ENCODE peak calls at places on chromosomes 12 and 14, in eight cellular contexts. One of them, this sample, is unnamed.

GRCh38 chr12:120098756-120099470 is 17.6 kb downstream of the RAB35 start:
- DNase-seq in aorta: no peak
- DNase-seq in Panc1: no peak
- DNase-seq in CD8-positive, alpha-beta T cell: no peak
- DNase-seq in SK-N-SH: no peak
- DNase-seq in iPS DF 6.9: no peak
- DNase-seq in PC-9: no peak
- DNase-seq in upper lobe of left lung: no peak
- DNase-seq in this sample: no peak

GRCh38 chr12:25970916-25971674 is 12.6 kb downstream of the RASSF8 start:
- DNase-seq in aorta: no peak
- DNase-seq in Panc1: no peak
- DNase-seq in CD8-positive, alpha-beta T cell: no peak
- DNase-seq in SK-N-SH: no peak
- DNase-seq in iPS DF 6.9: no peak
- DNase-seq in PC-9: no peak
- DNase-seq in upper lobe of left lung: no peak
- DNase-seq in this sample: no peak

GRCh38 chr14:25049559-25050493 is at the start of gene STXBP6:
- DNase-seq in aorta: peak; percentile 84
- DNase-seq in Panc1: no peak
- DNase-seq in CD8-positive, alpha-beta T cell: no peak
- DNase-seq in SK-N-SH: peak; percentile 37
- DNase-seq in iPS DF 6.9: no peak
- DNase-seq in PC-9: peak; percentile 66
- DNase-seq in upper lobe of left lung: peak; percentile 54
- DNase-seq in this sample: no peak

GRCh38 chr12:116508145-116509121 is 50.7 kb upstream of the MAP1LC3B2 start:
- DNase-seq in aorta: peak; percentile 83
- DNase-seq in Panc1: no peak
- DNase-seq in CD8-positive, alpha-beta T cell: no peak
- DNase-seq in SK-N-SH: peak; percentile 66
- DNase-seq in iPS DF 6.9: no peak
- DNase-seq in PC-9: no peak
- DNase-seq in upper lobe of left lung: peak; percentile 26
- DNase-seq in this sample: no peak

GRCh38 chr12:50242751-50243191 is 40.5 kb downstream of the LIMA1 start:
- DNase-seq in aorta: no peak
- DNase-seq in Panc1: no peak
- DNase-seq in CD8-positive, alpha-beta T cell: no peak
- DNase-seq in SK-N-SH: no peak
- DNase-seq in iPS DF 6.9: no peak
- DNase-seq in PC-9: no peak
- DNase-seq in upper lobe of left lung: no peak
- DNase-seq in this sample: no peak

GRCh38 chr14:65639216-65639615 is 226.7 kb downstream of the FUT8 start:
- DNase-seq in aorta: no peak
- DNase-seq in Panc1: no peak
- DNase-seq in CD8-positive, alpha-beta T cell: no peak
- DNase-seq in SK-N-SH: no peak
- DNase-seq in iPS DF 6.9: no peak
- DNase-seq in PC-9: no peak
- DNase-seq in upper lobe of left lung: no peak
- DNase-seq in this sample: no peak

GRCh38 chr12:23559268-23559753 is 390.2 kb downstream of the SOX5 start:
- DNase-seq in aorta: no peak
- DNase-seq in Panc1: no peak
- DNase-seq in CD8-positive, alpha-beta T cell: no peak
- DNase-seq in SK-N-SH: no peak
- DNase-seq in iPS DF 6.9: no peak
- DNase-seq in PC-9: no peak
- DNase-seq in upper lobe of left lung: no peak
- DNase-seq in this sample: no peak

GRCh38 chr12:105672576-105672975 is 342.1 kb downstream of the C12orf75 start:
- DNase-seq in aorta: peak; percentile 80
- DNase-seq in Panc1: no peak
- DNase-seq in CD8-positive, alpha-beta T cell: no peak
- DNase-seq in SK-N-SH: peak; percentile 43
- DNase-seq in iPS DF 6.9: no peak
- DNase-seq in PC-9: no peak
- DNase-seq in upper lobe of left lung: peak; percentile 48
- DNase-seq in this sample: peak; percentile 83

GRCh38 chr12:102522768-102523167 is 42.4 kb upstream of the IGF1 start:
- DNase-seq in aorta: no peak
- DNase-seq in Panc1: no peak
- DNase-seq in CD8-positive, alpha-beta T cell: no peak
- DNase-seq in SK-N-SH: no peak
- DNase-seq in iPS DF 6.9: no peak
- DNase-seq in PC-9: no peak
- DNase-seq in upper lobe of left lung: no peak
- DNase-seq in this sample: no peak

GRCh38 chr12:102528111-102528510 is 47.7 kb upstream of the IGF1 start:
- DNase-seq in aorta: no peak
- DNase-seq in Panc1: no peak
- DNase-seq in CD8-positive, alpha-beta T cell: no peak
- DNase-seq in SK-N-SH: no peak
- DNase-seq in iPS DF 6.9: no peak
- DNase-seq in PC-9: no peak
- DNase-seq in upper lobe of left lung: no peak
- DNase-seq in this sample: no peak

GRCh38 chr12:102521662-102522277 is 41.4 kb upstream of the IGF1 start:
- DNase-seq in aorta: no peak
- DNase-seq in Panc1: no peak
- DNase-seq in CD8-positive, alpha-beta T cell: no peak
- DNase-seq in SK-N-SH: no peak
- DNase-seq in iPS DF 6.9: no peak
- DNase-seq in PC-9: no peak
- DNase-seq in upper lobe of left lung: no peak
- DNase-seq in this sample: no peak

GRCh38 chr12:102527256-102527720 is 46.9 kb upstream of the IGF1 start:
- DNase-seq in aorta: no peak
- DNase-seq in Panc1: no peak
- DNase-seq in CD8-positive, alpha-beta T cell: no peak
- DNase-seq in SK-N-SH: no peak
- DNase-seq in iPS DF 6.9: no peak
- DNase-seq in PC-9: no peak
- DNase-seq in upper lobe of left lung: no peak
- DNase-seq in this sample: no peak

GRCh38 chr12:102526701-102527100 is 46.3 kb upstream of the IGF1 start:
- DNase-seq in aorta: no peak
- DNase-seq in Panc1: no peak
- DNase-seq in CD8-positive, alpha-beta T cell: no peak
- DNase-seq in SK-N-SH: no peak
- DNase-seq in iPS DF 6.9: no peak
- DNase-seq in PC-9: no peak
- DNase-seq in upper lobe of left lung: no peak
- DNase-seq in this sample: no peak
- H3K27ac ChIP-seq in aorta: no peak overlapping the region
- H3K27ac ChIP-seq in Panc1: no peak overlapping the region
- H3K27ac ChIP-seq in CD8-positive, alpha-beta T cell: no peak overlapping the region
- H3K27ac ChIP-seq in SK-N-SH: no peak overlapping the region
- H3K27ac ChIP-seq in iPS DF 6.9: no peak overlapping the region
- H3K27ac ChIP-seq in PC-9: no peak overlapping the region
- H3K27ac ChIP-seq in upper lobe of left lung: no peak overlapping the region
- H3K27ac ChIP-seq in this sample: no peak overlapping the region

DNA sequence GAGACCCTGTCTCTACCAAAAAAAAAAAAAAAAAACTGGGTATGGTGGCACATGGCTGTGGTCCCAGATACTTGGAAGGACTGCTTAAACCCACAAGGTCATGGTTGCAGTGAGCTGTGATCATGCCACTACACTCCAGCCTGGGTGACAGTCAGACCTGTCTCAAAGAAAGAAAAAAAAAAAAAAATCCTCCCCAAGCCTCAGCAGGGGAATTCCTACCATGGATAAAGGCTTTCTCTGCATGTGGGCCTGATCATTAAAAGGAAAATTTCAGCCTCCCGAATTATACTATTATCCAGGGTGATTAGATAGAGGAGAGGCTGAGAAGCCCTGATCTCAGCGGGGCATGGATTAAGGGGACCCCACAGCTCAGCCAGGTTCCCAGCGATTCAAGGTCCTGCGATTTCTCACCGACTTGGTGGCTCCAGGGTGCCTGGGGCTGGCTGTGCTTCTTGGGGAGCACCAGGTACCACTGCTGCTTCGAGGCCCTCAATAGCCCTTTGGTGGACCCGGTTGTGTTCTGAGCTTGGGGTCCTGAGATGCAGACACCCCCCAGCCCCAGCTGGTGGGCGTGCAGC is 5.6 kb downstream of the SH2B3 start:
- DNase-seq in aorta: no peak
- DNase-seq in Panc1: no peak
- DNase-seq in CD8-positive, alpha-beta T cell: no peak
- DNase-seq in SK-N-SH: no peak
- DNase-seq in iPS DF 6.9: no peak
- DNase-seq in PC-9: no peak
- DNase-seq in upper lobe of left lung: no peak
- DNase-seq in this sample: no peak
- H3K4me1 ChIP-seq in aorta: no peaks in the 10 kb centered on the region
- H3K4me1 ChIP-seq in Panc1: peaks cover 73% of the 10 kb centered on the region
- H3K4me1 ChIP-seq in CD8-positive, alpha-beta T cell: peaks cover 73% of the 10 kb centered on the region
- H3K4me1 ChIP-seq in SK-N-SH: peaks cover 71% of the 10 kb centered on the region
- H3K4me1 ChIP-seq in iPS DF 6.9: peaks cover 24% of the 10 kb centered on the region
- H3K4me1 ChIP-seq in PC-9: peaks cover 48% of the 10 kb centered on the region
- H3K4me1 ChIP-seq in upper lobe of left lung: peaks cover 77% of the 10 kb centered on the region
- H3K4me1 ChIP-seq in this sample: peaks cover 73% of the 10 kb centered on the region

GRCh38 chr12:122836027-122836921 is 1.0 kb downstream of the HIP1R start:
- DNase-seq in aorta: peak; percentile 70
- DNase-seq in Panc1: no peak
- DNase-seq in CD8-positive, alpha-beta T cell: peak; percentile 78
- DNase-seq in SK-N-SH: peak; percentile 41
- DNase-seq in iPS DF 6.9: no peak
- DNase-seq in PC-9: peak; percentile 51
- DNase-seq in upper lobe of left lung: peak; percentile 59
- DNase-seq in this sample: peak; percentile 71

GRCh38 chr12:122837306-122838265 is 2.3 kb downstream of the HIP1R start:
- DNase-seq in aorta: peak; percentile 57
- DNase-seq in Panc1: no peak
- DNase-seq in CD8-positive, alpha-beta T cell: no peak
- DNase-seq in SK-N-SH: no peak
- DNase-seq in iPS DF 6.9: no peak
- DNase-seq in PC-9: no peak
- DNase-seq in upper lobe of left lung: peak; percentile 47
- DNase-seq in this sample: no peak

GRCh38 chr12:122840580-122841513 is 5.6 kb downstream of the HIP1R start:
- DNase-seq in aorta: peak; percentile 66
- DNase-seq in Panc1: no peak
- DNase-seq in CD8-positive, alpha-beta T cell: no peak
- DNase-seq in SK-N-SH: peak; percentile 46
- DNase-seq in iPS DF 6.9: no peak
- DNase-seq in PC-9: no peak
- DNase-seq in upper lobe of left lung: no peak
- DNase-seq in this sample: no peak

GRCh38 chr12:122839907-122840554 is 4.8 kb downstream of the HIP1R start:
- DNase-seq in aorta: peak; percentile 68
- DNase-seq in Panc1: no peak
- DNase-seq in CD8-positive, alpha-beta T cell: no peak
- DNase-seq in SK-N-SH: no peak
- DNase-seq in iPS DF 6.9: no peak
- DNase-seq in PC-9: no peak
- DNase-seq in upper lobe of left lung: no peak
- DNase-seq in this sample: no peak

DNA sequence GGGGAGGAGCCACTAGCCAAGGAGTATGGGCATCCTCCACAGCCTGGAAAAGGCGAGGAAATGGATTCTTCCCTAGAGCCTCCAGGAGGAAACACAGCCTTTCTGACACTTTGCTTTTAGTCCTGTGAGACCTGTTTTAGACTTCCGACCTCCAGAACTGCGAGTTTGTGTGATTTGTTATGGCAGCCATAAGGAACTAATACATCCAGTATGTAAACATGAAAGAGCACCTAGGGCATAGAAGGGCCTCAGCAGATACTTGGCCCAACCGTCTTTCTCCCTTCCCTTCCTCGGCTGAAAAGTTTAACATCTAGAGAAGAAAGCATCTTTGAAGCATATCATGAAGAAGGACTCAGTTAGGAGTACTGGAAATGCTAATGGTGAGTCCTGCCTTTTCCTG is 3.6 kb downstream of the HIP1R start:
- DNase-seq in aorta: no peak
- DNase-seq in Panc1: no peak
- DNase-seq in CD8-positive, alpha-beta T cell: no peak
- DNase-seq in SK-N-SH: no peak
- DNase-seq in iPS DF 6.9: no peak
- DNase-seq in PC-9: no peak
- DNase-seq in upper lobe of left lung: no peak
- DNase-seq in this sample: no peak
- H3K27ac ChIP-seq in aorta: no peak overlapping the region
- H3K27ac ChIP-seq in Panc1: no peak overlapping the region
- H3K27ac ChIP-seq in CD8-positive, alpha-beta T cell: no peak overlapping the region
- H3K27ac ChIP-seq in SK-N-SH: no peak overlapping the region
- H3K27ac ChIP-seq in iPS DF 6.9: no peak overlapping the region
- H3K27ac ChIP-seq in PC-9: no peak overlapping the region
- H3K27ac ChIP-seq in upper lobe of left lung: peak overlapping the region; percentile 55
- H3K27ac ChIP-seq in this sample: peak overlapping the region; percentile 95

GRCh38 chr12:46385439-46385838 is 12.9 kb upstream of the SLC38A2 start:
- DNase-seq in aorta: no peak
- DNase-seq in Panc1: no peak
- DNase-seq in CD8-positive, alpha-beta T cell: no peak
- DNase-seq in SK-N-SH: no peak
- DNase-seq in iPS DF 6.9: no peak
- DNase-seq in PC-9: no peak
- DNase-seq in upper lobe of left lung: no peak
- DNase-seq in this sample: no peak

GRCh38 chr12:46383654-46384450 is 11.3 kb upstream of the SLC38A2 start:
- DNase-seq in aorta: peak; percentile 97
- DNase-seq in Panc1: no peak
- DNase-seq in CD8-positive, alpha-beta T cell: peak; percentile 88
- DNase-seq in SK-N-SH: no peak
- DNase-seq in iPS DF 6.9: no peak
- DNase-seq in PC-9: peak; percentile 81
- DNase-seq in upper lobe of left lung: peak; percentile 94
- DNase-seq in this sample: peak; percentile 97

GRCh38 chr12:46382974-46383653 is 10.5 kb upstream of the SLC38A2 start:
- DNase-seq in aorta: peak; percentile 99
- DNase-seq in Panc1: no peak
- DNase-seq in CD8-positive, alpha-beta T cell: peak; percentile 93
- DNase-seq in SK-N-SH: peak; percentile 93
- DNase-seq in iPS DF 6.9: no peak
- DNase-seq in PC-9: peak; percentile 98
- DNase-seq in upper lobe of left lung: peak; percentile 98
- DNase-seq in this sample: peak; percentile 99

GRCh38 chr12:46386360-46386867 is 13.8 kb upstream of the SLC38A2 start:
- DNase-seq in aorta: no peak
- DNase-seq in Panc1: peak; percentile 94
- DNase-seq in CD8-positive, alpha-beta T cell: no peak
- DNase-seq in SK-N-SH: no peak
- DNase-seq in iPS DF 6.9: no peak
- DNase-seq in PC-9: no peak
- DNase-seq in upper lobe of left lung: no peak
- DNase-seq in this sample: no peak

DNA sequence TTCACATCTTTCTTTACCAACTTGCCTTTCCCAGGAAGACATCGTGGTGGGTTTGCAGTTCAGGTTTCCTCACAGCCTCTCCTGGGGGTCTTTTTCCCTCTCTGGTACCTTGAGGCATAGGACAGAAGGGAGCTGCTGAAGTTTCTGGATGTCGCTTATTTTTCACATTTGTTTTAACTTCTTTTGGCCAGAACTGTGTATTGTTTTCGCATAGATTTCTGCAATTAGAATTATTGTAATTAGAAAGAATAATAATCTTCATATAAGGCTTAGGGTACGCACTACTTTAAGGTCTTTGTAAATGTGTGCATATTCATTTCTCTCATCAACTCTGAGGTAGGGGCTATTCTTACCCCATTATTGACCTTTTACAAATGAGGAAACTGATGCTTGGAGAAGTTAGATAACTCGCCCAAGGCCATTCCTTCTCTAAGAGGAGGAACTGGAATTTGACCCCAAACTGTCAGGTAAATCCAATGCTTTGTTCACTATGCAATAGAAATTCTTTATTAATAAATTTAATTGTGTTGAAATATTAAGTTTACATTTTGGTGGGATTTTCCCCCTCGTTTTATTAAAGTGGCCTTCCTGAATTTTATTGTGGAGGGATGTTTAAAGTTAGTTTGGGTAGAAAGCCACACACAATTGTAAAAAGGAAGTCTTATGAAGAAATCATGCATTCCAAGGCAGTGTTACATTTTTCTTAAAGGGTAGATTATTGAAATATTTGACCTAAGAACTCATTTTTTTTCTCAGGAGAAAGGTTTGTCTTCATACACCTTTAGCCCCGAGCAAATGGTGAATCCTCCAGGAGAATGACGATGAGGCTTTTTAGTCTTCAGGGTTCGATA is 12.1 kb upstream of the SLC38A2 start:
- DNase-seq in aorta: no peak
- DNase-seq in Panc1: no peak
- DNase-seq in CD8-positive, alpha-beta T cell: no peak
- DNase-seq in SK-N-SH: no peak
- DNase-seq in iPS DF 6.9: no peak
- DNase-seq in PC-9: no peak
- DNase-seq in upper lobe of left lung: no peak
- DNase-seq in this sample: no peak
- H3K4me1 ChIP-seq in aorta: peaks cover 2% of the 10 kb centered on the region
- H3K4me1 ChIP-seq in Panc1: peaks cover 69% of the 10 kb centered on the region
- H3K4me1 ChIP-seq in CD8-positive, alpha-beta T cell: peaks cover 48% of the 10 kb centered on the region
- H3K4me1 ChIP-seq in SK-N-SH: peaks cover 53% of the 10 kb centered on the region
- H3K4me1 ChIP-seq in iPS DF 6.9: peaks cover 3% of the 10 kb centered on the region
- H3K4me1 ChIP-seq in PC-9: peaks cover 50% of the 10 kb centered on the region
- H3K4me1 ChIP-seq in upper lobe of left lung: peaks cover 30% of the 10 kb centered on the region
- H3K4me1 ChIP-seq in this sample: peaks cover 65% of the 10 kb centered on the region

This sample was measured in suprapubic skin.